ENCODE peak calls at places on chromosomes 6 and 20, in eight cellular contexts. One of them, this sample, is unnamed.

GRCh38 chr6:38012573-38012972 is 193.0 kb downstream of the ZFAND3 start:
- DNase-seq in coronary artery: no peak
- DNase-seq in spleen: no peak
- DNase-seq in foreskin keratinocyte: peak; percentile 30
- DNase-seq in astrocyte of the cerebellum: peak; percentile 20
- DNase-seq in tibial artery: no peak
- DNase-seq in nephron progenitor cell: peak; percentile 21
- DNase-seq in ascending aorta: no peak
- DNase-seq in this sample: no peak

GRCh38 chr6:150191809-150192208 is 49.0 kb downstream of the PPP1R14C start:
- DNase-seq in ascending aorta: no peak
- DNase-seq in astrocyte of the cerebellum: no peak
- DNase-seq in nephron progenitor cell: no peak
- DNase-seq in tibial artery: no peak
- DNase-seq in coronary artery: peak; percentile 7
- DNase-seq in foreskin keratinocyte: peak; percentile 83
- DNase-seq in spleen: no peak
- DNase-seq in this sample: no peak

GRCh38 chr6:14545496-14545895 is 427.9 kb downstream of the CD83 start:
- DNase-seq in spleen: no peak
- DNase-seq in foreskin keratinocyte: no peak
- DNase-seq in nephron progenitor cell: no peak
- DNase-seq in tibial artery: no peak
- DNase-seq in astrocyte of the cerebellum: no peak
- DNase-seq in ascending aorta: no peak
- DNase-seq in coronary artery: no peak
- DNase-seq in this sample: no peak

GRCh38 chr20:17169575-17170136 is 57.2 kb upstream of the PCSK2 start:
- DNase-seq in astrocyte of the cerebellum: no peak
- DNase-seq in coronary artery: no peak
- DNase-seq in nephron progenitor cell: no peak
- DNase-seq in foreskin keratinocyte: no peak
- DNase-seq in tibial artery: no peak
- DNase-seq in ascending aorta: no peak
- DNase-seq in spleen: no peak
- DNase-seq in this sample: no peak

GRCh38 chr6:156450421-156450820 is 326.8 kb upstream of the ARID1B start:
- DNase-seq in spleen: no peak
- DNase-seq in ascending aorta: no peak
- DNase-seq in foreskin keratinocyte: no peak
- DNase-seq in tibial artery: no peak
- DNase-seq in astrocyte of the cerebellum: no peak
- DNase-seq in coronary artery: no peak
- DNase-seq in nephron progenitor cell: no peak
- DNase-seq in this sample: no peak

GRCh38 chr20:50169329-50169823 is 15.9 kb upstream of the PEDS1 start:
- DNase-seq in astrocyte of the cerebellum: no peak
- DNase-seq in coronary artery: no peak
- DNase-seq in ascending aorta: peak; percentile 92
- DNase-seq in foreskin keratinocyte: no peak
- DNase-seq in tibial artery: peak; percentile 88
- DNase-seq in spleen: peak; percentile 87
- DNase-seq in nephron progenitor cell: peak; percentile 80
- DNase-seq in this sample: peak; percentile 60

GRCh38 chr6:43491750-43492661 is 14.6 kb downstream of the TJAP1 start:
- DNase-seq in astrocyte of the cerebellum: peak; percentile 37
- DNase-seq in coronary artery: no peak
- DNase-seq in tibial artery: peak; percentile 83
- DNase-seq in nephron progenitor cell: no peak
- DNase-seq in foreskin keratinocyte: peak; percentile 66
- DNase-seq in ascending aorta: peak; percentile 77
- DNase-seq in spleen: no peak
- DNase-seq in this sample: no peak

GRCh38 chr6:50030777-50031562 is 9.2 kb upstream of the DEFB110 start:
- DNase-seq in ascending aorta: no peak
- DNase-seq in tibial artery: no peak
- DNase-seq in spleen: no peak
- DNase-seq in astrocyte of the cerebellum: no peak
- DNase-seq in coronary artery: no peak
- DNase-seq in foreskin keratinocyte: peak; percentile 26
- DNase-seq in nephron progenitor cell: peak; percentile 31
- DNase-seq in this sample: no peak

GRCh38 chr6:139663996-139664395 is 289.5 kb upstream of the CITED2 start:
- DNase-seq in coronary artery: no peak
- DNase-seq in foreskin keratinocyte: no peak
- DNase-seq in tibial artery: no peak
- DNase-seq in spleen: no peak
- DNase-seq in nephron progenitor cell: no peak
- DNase-seq in astrocyte of the cerebellum: no peak
- DNase-seq in ascending aorta: no peak
- DNase-seq in this sample: no peak

GRCh38 chr6:141394125-141394536 is 738.6 kb upstream of the GJE1 start:
- DNase-seq in astrocyte of the cerebellum: no peak
- DNase-seq in foreskin keratinocyte: no peak
- DNase-seq in tibial artery: no peak
- DNase-seq in spleen: no peak
- DNase-seq in coronary artery: no peak
- DNase-seq in nephron progenitor cell: no peak
- DNase-seq in ascending aorta: no peak
- DNase-seq in this sample: no peak

GRCh38 chr6:49384913-49385312 is 78.1 kb downstream of the MMUT start:
- DNase-seq in astrocyte of the cerebellum: no peak
- DNase-seq in ascending aorta: no peak
- DNase-seq in coronary artery: no peak
- DNase-seq in nephron progenitor cell: no peak
- DNase-seq in foreskin keratinocyte: no peak
- DNase-seq in spleen: no peak
- DNase-seq in tibial artery: no peak
- DNase-seq in this sample: no peak

GRCh38 chr6:22754111-22754510 is 184.7 kb downstream of the HDGFL1 start:
- DNase-seq in spleen: no peak
- DNase-seq in nephron progenitor cell: no peak
- DNase-seq in astrocyte of the cerebellum: no peak
- DNase-seq in ascending aorta: no peak
- DNase-seq in tibial artery: no peak
- DNase-seq in coronary artery: no peak
- DNase-seq in foreskin keratinocyte: no peak
- DNase-seq in this sample: no peak

GRCh38 chr20:44660506-44660905 is 9.0 kb upstream of the ADA start:
- DNase-seq in foreskin keratinocyte: peak; percentile 32
- DNase-seq in coronary artery: no peak
- DNase-seq in ascending aorta: no peak
- DNase-seq in tibial artery: no peak
- DNase-seq in astrocyte of the cerebellum: no peak
- DNase-seq in spleen: no peak
- DNase-seq in nephron progenitor cell: no peak
- DNase-seq in this sample: no peak

GRCh38 chr20:57980526-57980925 is 247.9 kb downstream of the ANKRD60 start:
- DNase-seq in tibial artery: no peak
- DNase-seq in coronary artery: no peak
- DNase-seq in spleen: no peak
- DNase-seq in nephron progenitor cell: peak; percentile 25
- DNase-seq in astrocyte of the cerebellum: no peak
- DNase-seq in ascending aorta: no peak
- DNase-seq in foreskin keratinocyte: no peak
- DNase-seq in this sample: no peak

GRCh38 chr6:54282186-54282585 is 26.1 kb upstream of the TINAG start:
- DNase-seq in coronary artery: no peak
- DNase-seq in nephron progenitor cell: no peak
- DNase-seq in astrocyte of the cerebellum: no peak
- DNase-seq in tibial artery: no peak
- DNase-seq in foreskin keratinocyte: peak; percentile 92
- DNase-seq in spleen: no peak
- DNase-seq in ascending aorta: no peak
- DNase-seq in this sample: no peak

GRCh38 chr6:37259191-37259590 is 1.2 kb upstream of the TMEM217 start:
- DNase-seq in foreskin keratinocyte: no peak
- DNase-seq in spleen: no peak
- DNase-seq in coronary artery: no peak
- DNase-seq in astrocyte of the cerebellum: no peak
- DNase-seq in tibial artery: no peak
- DNase-seq in ascending aorta: no peak
- DNase-seq in nephron progenitor cell: no peak
- DNase-seq in this sample: no peak

GRCh38 chr20:59016795-59017492 is 2.3 kb upstream of the TUBB1 start:
- DNase-seq in spleen: no peak
- DNase-seq in tibial artery: no peak
- DNase-seq in foreskin keratinocyte: no peak
- DNase-seq in astrocyte of the cerebellum: no peak
- DNase-seq in ascending aorta: no peak
- DNase-seq in coronary artery: no peak
- DNase-seq in nephron progenitor cell: no peak
- DNase-seq in this sample: no peak

GRCh38 chr6:7247179-7247456 is 65.9 kb downstream of the SSR1 start:
- DNase-seq in coronary artery: no peak
- DNase-seq in nephron progenitor cell: no peak
- DNase-seq in tibial artery: no peak
- DNase-seq in foreskin keratinocyte: no peak
- DNase-seq in ascending aorta: no peak
- DNase-seq in spleen: no peak
- DNase-seq in astrocyte of the cerebellum: no peak
- DNase-seq in this sample: no peak

GRCh38 chr6:143196525-143197225 is 136.0 kb downstream of the AIG1 start:
- DNase-seq in foreskin keratinocyte: no peak
- DNase-seq in tibial artery: no peak
- DNase-seq in astrocyte of the cerebellum: no peak
- DNase-seq in ascending aorta: no peak
- DNase-seq in coronary artery: no peak
- DNase-seq in spleen: no peak
- DNase-seq in nephron progenitor cell: peak; percentile 11
- DNase-seq in this sample: no peak

GRCh38 chr6:162409986-162410715 is 317.4 kb downstream of the PRKN start:
- DNase-seq in spleen: no peak
- DNase-seq in astrocyte of the cerebellum: no peak
- DNase-seq in foreskin keratinocyte: no peak
- DNase-seq in tibial artery: no peak
- DNase-seq in ascending aorta: no peak
- DNase-seq in nephron progenitor cell: no peak
- DNase-seq in coronary artery: no peak
- DNase-seq in this sample: no peak

GRCh38 chr6:134123666-134124208 is 71.3 kb upstream of the SLC2A12 start:
- DNase-seq in nephron progenitor cell: no peak
- DNase-seq in foreskin keratinocyte: peak; percentile 40
- DNase-seq in ascending aorta: no peak
- DNase-seq in coronary artery: no peak
- DNase-seq in tibial artery: no peak
- DNase-seq in spleen: no peak
- DNase-seq in astrocyte of the cerebellum: peak; percentile 47
- DNase-seq in this sample: no peak

GRCh38 chr6:3068329-3069223 is at the start of gene RIPK1:
- DNase-seq in ascending aorta: peak; percentile 95
- DNase-seq in foreskin keratinocyte: peak; percentile 82
- DNase-seq in coronary artery: peak; percentile 96
- DNase-seq in astrocyte of the cerebellum: peak; percentile 43
- DNase-seq in nephron progenitor cell: peak; percentile 92
- DNase-seq in spleen: peak; percentile 99
- DNase-seq in tibial artery: peak; percentile 93
- DNase-seq in this sample: peak; percentile 85
- TF ChIP-seq CTCF in ascending aorta: peak; percentile 26
- TF ChIP-seq CTCF in foreskin keratinocyte: peak; percentile 73
- TF ChIP-seq CTCF in coronary artery: no peak
- TF ChIP-seq CTCF in astrocyte of the cerebellum: peak; percentile 42
- TF ChIP-seq CTCF in nephron progenitor cell: no peak
- TF ChIP-seq CTCF in spleen: no peak
- TF ChIP-seq CTCF in tibial artery: peak; percentile 21
- TF ChIP-seq CTCF in this sample: peak; percentile 40

DNA sequence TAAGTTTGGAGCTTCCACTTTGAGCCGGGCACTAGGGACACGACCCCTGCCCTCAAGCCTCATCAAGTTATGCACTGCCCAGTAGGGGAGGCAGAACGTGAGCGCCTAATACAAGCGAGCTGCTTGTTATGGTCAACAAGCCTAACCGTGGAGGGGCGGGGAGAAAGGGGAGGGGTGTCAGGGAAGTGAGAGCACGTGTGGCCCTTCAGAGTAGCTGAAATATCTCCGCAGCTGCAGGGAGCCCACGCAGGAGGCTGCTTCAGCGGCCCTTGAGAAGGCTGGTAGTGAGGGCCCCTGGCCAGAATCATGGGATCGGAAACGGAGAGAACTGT is 713 bp downstream of the ALDH5A1 start:
- DNase-seq in tibial artery: peak; percentile 75
- DNase-seq in foreskin keratinocyte: no peak
- DNase-seq in coronary artery: peak; percentile 74
- DNase-seq in ascending aorta: peak; percentile 81
- DNase-seq in nephron progenitor cell: peak; percentile 61
- DNase-seq in astrocyte of the cerebellum: peak; percentile 11
- DNase-seq in spleen: peak; percentile 91
- DNase-seq in this sample: peak; percentile 40
- TF ChIP-seq CTCF in tibial artery: no peak
- TF ChIP-seq CTCF in foreskin keratinocyte: no peak
- TF ChIP-seq CTCF in coronary artery: no peak
- TF ChIP-seq CTCF in ascending aorta: no peak
- TF ChIP-seq CTCF in nephron progenitor cell: no peak
- TF ChIP-seq CTCF in astrocyte of the cerebellum: no peak
- TF ChIP-seq CTCF in spleen: no peak
- TF ChIP-seq CTCF in this sample: no peak

DNA sequence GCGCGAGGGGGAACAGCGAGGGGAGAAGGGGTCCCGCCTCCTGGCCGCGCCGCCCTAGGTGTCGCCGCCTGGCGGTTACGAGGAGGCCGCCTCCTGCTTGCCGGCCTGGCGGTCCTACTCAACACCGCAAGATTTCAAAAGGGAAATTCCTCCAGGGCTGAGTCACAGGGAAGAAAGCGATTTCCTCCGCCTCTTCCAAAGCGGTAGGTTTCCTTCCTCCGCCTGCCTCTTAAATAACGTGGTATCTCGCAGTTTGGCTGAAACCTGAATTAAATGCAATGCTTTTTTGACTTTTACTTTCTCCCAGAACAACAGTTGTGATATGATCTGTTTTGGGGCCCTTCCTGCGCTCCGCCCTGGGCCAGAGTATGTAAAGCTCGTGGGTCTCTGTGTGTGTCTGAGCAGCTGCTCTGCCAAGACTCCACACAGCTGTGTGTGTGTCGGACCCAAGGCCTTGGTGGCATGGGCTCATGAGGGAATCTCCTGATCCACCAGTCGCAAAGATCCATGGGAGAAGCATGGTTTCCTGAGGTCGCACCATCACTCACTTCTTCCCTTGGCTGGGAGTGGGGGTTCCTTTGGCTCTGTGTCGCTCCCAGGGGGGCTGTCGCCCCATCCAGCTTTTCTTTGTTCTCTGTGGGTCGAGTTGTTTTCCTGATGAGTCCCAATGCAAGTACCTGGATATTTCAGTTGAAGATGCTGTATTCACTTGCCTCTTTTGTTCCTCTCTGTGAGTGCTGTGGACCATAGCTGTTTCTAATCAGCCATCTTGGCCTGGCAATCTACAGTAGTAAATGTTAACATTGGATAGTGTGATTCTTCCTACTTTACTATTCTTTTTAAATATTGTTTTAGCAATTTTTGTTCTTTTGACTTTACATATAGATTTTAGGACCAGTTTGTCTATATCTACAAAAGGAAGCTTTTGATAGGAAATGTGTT is 31.6 kb upstream of the NOTCH4 start:
- DNase-seq in nephron progenitor cell: peak; percentile 68
- DNase-seq in spleen: peak; percentile 85
- DNase-seq in tibial artery: peak; percentile 52
- DNase-seq in astrocyte of the cerebellum: peak; percentile 87
- DNase-seq in ascending aorta: peak; percentile 86
- DNase-seq in foreskin keratinocyte: peak; percentile 83
- DNase-seq in coronary artery: no peak
- DNase-seq in this sample: peak; percentile 56
- TF ChIP-seq CTCF in nephron progenitor cell: peak; percentile 62
- TF ChIP-seq CTCF in spleen: no peak
- TF ChIP-seq CTCF in tibial artery: peak; percentile 71
- TF ChIP-seq CTCF in astrocyte of the cerebellum: peak; percentile 46
- TF ChIP-seq CTCF in ascending aorta: peak; percentile 67
- TF ChIP-seq CTCF in foreskin keratinocyte: peak; percentile 76
- TF ChIP-seq CTCF in coronary artery: peak; percentile 60
- TF ChIP-seq CTCF in this sample: peak; percentile 84

GRCh38 chr6:74505391-74505790 is 700.5 kb downstream of the COL12A1 start:
- DNase-seq in ascending aorta: no peak
- DNase-seq in foreskin keratinocyte: no peak
- DNase-seq in spleen: no peak
- DNase-seq in coronary artery: no peak
- DNase-seq in astrocyte of the cerebellum: no peak
- DNase-seq in nephron progenitor cell: no peak
- DNase-seq in tibial artery: no peak
- DNase-seq in this sample: no peak
- TF ChIP-seq CTCF in ascending aorta: no peak
- TF ChIP-seq CTCF in foreskin keratinocyte: no peak
- TF ChIP-seq CTCF in spleen: no peak
- TF ChIP-seq CTCF in coronary artery: no peak
- TF ChIP-seq CTCF in astrocyte of the cerebellum: no peak
- TF ChIP-seq CTCF in nephron progenitor cell: no peak
- TF ChIP-seq CTCF in tibial artery: no peak
- TF ChIP-seq CTCF in this sample: no peak